ENCODE peak calls at places on chromosomes 12 and 14, in six cellular contexts. K, Z, I, G, X and O are unnamed samples.

GRCh38 chr12:121217066-121217465 is 7.1 kb downstream of the P2RX4 start:
- DNase-seq in K (no peak), Z (no peak), I (no peak), G (no peak), X (peak), O (no peak)

GRCh38 chr12:85642810-85643209 is 193.4 kb downstream of the RASSF9 start:
- DNase-seq in K (no peak), Z (no peak), I (no peak), G (peak), X (no peak), O (no peak)

GRCh38 chr12:11711675-11712327 is 62.3 kb downstream of the ETV6 start:
- DNase-seq in K (no peak), Z (no peak), I (no peak), G (no peak), X (no peak), O (no peak)

GRCh38 chr12:123905319-123905925 is 67.2 kb downstream of the CCDC92 start:
- DNase-seq in K (peak), Z (peak), I (no peak), G (peak), X (peak), O (peak)

GRCh38 chr14:92980866-92981265 is 57.9 kb downstream of the CHGA start:
- DNase-seq in K (no peak), Z (no peak), I (no peak), G (no peak), X (no peak), O (no peak)

GRCh38 chr12:115640929-115641328 is 636.6 kb downstream of the MED13L start:
- DNase-seq in K (no peak), Z (no peak), I (no peak), G (no peak), X (no peak), O (no peak)

GRCh38 chr12:55652352-55652751 is 15.7 kb downstream of the OR10P1 start:
- DNase-seq in K (no peak), Z (no peak), I (no peak), G (no peak), X (no peak), O (no peak)

GRCh38 chr12:108666326-108666995 is 32.8 kb upstream of the SELPLG start:
- DNase-seq in K (peak), Z (no peak), I (no peak), G (no peak), X (no peak), O (no peak)

GRCh38 chr12:130335517-130336392 is 1.9 kb upstream of the PIWIL1 start:
- DNase-seq in K (peak), Z (peak), I (no peak), G (peak), X (peak), O (peak)

GRCh38 chr14:22557846-22558220 is 31.2 kb downstream of the DAD1 start:
- DNase-seq in K (no peak), Z (no peak), I (no peak), G (no peak), X (no peak), O (no peak)

GRCh38 chr12:57027011-57027804 is 10.9 kb upstream of the TAC3 start:
- DNase-seq in K (no peak), Z (no peak), I (no peak), G (no peak), X (no peak), O (no peak)

GRCh38 chr12:81953541-81953940 is 194.4 kb upstream of the PPFIA2 start:
- DNase-seq in K (no peak), Z (no peak), I (no peak), G (no peak), X (no peak), O (peak)

GRCh38 chr14:83969998-83970397 is 1559.9 kb upstream of the FLRT2 start:
- DNase-seq in K (no peak), Z (no peak), I (no peak), G (no peak), X (no peak), O (no peak)

GRCh38 chr12:6070472-6071257 is 53.8 kb downstream of the VWF start:
- DNase-seq in K (no peak), Z (no peak), I (no peak), G (no peak), X (no peak), O (no peak)

GRCh38 chr14:101200650-101201516 is 297.4 kb upstream of the RTL1 start:
- DNase-seq in K (no peak), Z (no peak), I (peak), G (no peak), X (no peak), O (no peak)

GRCh38 chr12:80041691-80042090 is 57.6 kb upstream of the OTOGL start:
- DNase-seq in K (no peak), Z (no peak), I (no peak), G (no peak), X (no peak), O (no peak)

GRCh38 chr12:105920161-105920684 is 218.5 kb downstream of the NUAK1 start:
- DNase-seq in K (peak), Z (peak), I (no peak), G (no peak), X (no peak), O (peak)

GRCh38 chr12:67982165-67982563 is 7.1 kb upstream of the IFNG-AS1 start:
- DNase-seq in K (no peak), Z (no peak), I (no peak), G (no peak), X (no peak), O (no peak)

GRCh38 chr14:58716706-58717105 is 78.9 kb downstream of the DACT1 start:
- DNase-seq in K (no peak), Z (no peak), I (no peak), G (peak), X (no peak), O (no peak)

GRCh38 chr12:49553512-49554088 is 14.3 kb downstream of the MCRS1 start:
- DNase-seq in K (no peak), Z (peak), I (no peak), G (no peak), X (peak), O (peak)

GRCh38 chr12:53046655-53047220 is 3.1 kb upstream of the TNS2 start:
- DNase-seq in K (peak), Z (peak), I (peak), G (peak), X (peak), O (peak)

GRCh38 chr14:94144765-94145164 is 15.4 kb upstream of the IFI27L2 start:
- DNase-seq in K (no peak), Z (no peak), I (no peak), G (no peak), X (no peak), O (no peak)

GRCh38 chr12:12784911-12785814 is at the start of gene APOLD1:
- DNase-seq in K (no peak), Z (no peak), I (no peak), G (no peak), X (no peak), O (peak)

GRCh38 chr14:60648169-60648933 is 926 bp downstream of the SIX1 start:
- DNase-seq in K (no peak), Z (no peak), I (no peak), G (no peak), X (no peak), O (no peak)

GRCh38 chr14:92570863-92571262 is 57.3 kb downstream of the RIN3 start:
- DNase-seq in K (no peak), Z (no peak), I (no peak), G (no peak), X (no peak), O (no peak)

GRCh38 chr12:5522358-5523335 is 90.7 kb downstream of the NTF3 start:
- DNase-seq in K (no peak), Z (peak), I (no peak), G (no peak), X (no peak), O (no peak)

GRCh38 chr12:80761818-80762217 is 45.1 kb downstream of the MYF5 start:
- DNase-seq in K (no peak), Z (no peak), I (no peak), G (no peak), X (no peak), O (no peak)

GRCh38 chr12:15839682-15840081 is 42.5 kb upstream of the STRAP start:
- DNase-seq in K (no peak), Z (no peak), I (no peak), G (no peak), X (no peak), O (no peak)

GRCh38 chr12:121190523-121191031 is 19.4 kb upstream of the P2RX4 start:
- DNase-seq in K (no peak), Z (no peak), I (no peak), G (peak), X (no peak), O (no peak)

GRCh38 chr12:116332705-116333380 is 55.4 kb upstream of the MED13L start:
- DNase-seq in K (no peak), Z (peak), I (no peak), G (no peak), X (no peak), O (no peak)

GRCh38 chr12:31005944-31006361 is 67.7 kb upstream of the DDX11 start:
- DNase-seq in K (no peak), Z (no peak), I (no peak), G (peak), X (peak), O (no peak)